ENCODE peak calls at places on chromosomes 3 and 15, in five cellular contexts. Y is activated naive CD8-positive, alpha-beta T cell treated with anti-CD3 and anti-CD28 coated beads, Interleukin-2, amount 50 U/mL, for 24 hours; Q is WTC11; H is A549; M is T-helper 2 cell. O is an unnamed sample.

GRCh38 chr15:66859688-66860253 is 157.7 kb downstream of the SMAD6 start:
- DNase-seq in Y (no peak), Q (no peak), H (no peak), M (no peak), O (no peak)

GRCh38 chr15:40693904-40694705 is 869 bp upstream of the RAD51 start:
- DNase-seq in Y (peak), Q (no peak), H (no peak), M (no peak), O (no peak)

GRCh38 chr15:74988007-74988800 is 7.2 kb upstream of the SCAMP5 start:
- DNase-seq in Y (peak), Q (peak), H (peak), M (no peak), O (no peak)

GRCh38 chr3:5123937-5124336 is 1.8 kb downstream of the ARL8B start:
- DNase-seq in Y (no peak), Q (no peak), H (no peak), M (no peak), O (no peak)

GRCh38 chr3:37652851-37653250 is 208.8 kb upstream of the CTDSPL start:
- DNase-seq in Y (no peak), Q (no peak), H (no peak), M (no peak), O (peak)

GRCh38 chr3:185552358-185552877 is at the start of gene LIPH:
- DNase-seq in Y (no peak), Q (no peak), H (peak), M (no peak), O (no peak)

GRCh38 chr3:132800958-132801357 is 78.7 kb upstream of the NPHP3 start:
- DNase-seq in Y (no peak), Q (no peak), H (no peak), M (no peak), O (no peak)

GRCh38 chr3:23183731-23184130 is 19.4 kb upstream of the UBE2E2 start:
- DNase-seq in Y (no peak), Q (peak), H (peak), M (no peak), O (no peak)

GRCh38 chr3:183490653-183491052 is 62.2 kb upstream of the MCF2L2 start:
- DNase-seq in Y (no peak), Q (no peak), H (peak), M (no peak), O (no peak)

GRCh38 chr3:96814581-96815567 is at the start of gene EPHA6:
- DNase-seq in Y (no peak), Q (peak), H (no peak), M (no peak), O (no peak)